ENCODE peak calls at places on chromosomes 3 and 15, in four cellular contexts. One of them, this sample, is unnamed.

GRCh38 chr3:14605070-14605469 is 46.5 kb upstream of the CCDC174 start:
- DNase-seq in sigmoid colon: no peak
- DNase-seq in tibial nerve: no peak
- DNase-seq in A549: peak; percentile 56
- DNase-seq in this sample: no peak

GRCh38 chr3:59908280-59908679 is 858.5 kb upstream of the CFAP20DC start:
- DNase-seq in sigmoid colon: no peak
- DNase-seq in tibial nerve: no peak
- DNase-seq in A549: no peak
- DNase-seq in this sample: no peak

GRCh38 chr3:152309031-152309430 is 40.3 kb downstream of the MBNL1 start:
- DNase-seq in sigmoid colon: no peak
- DNase-seq in tibial nerve: no peak
- DNase-seq in A549: no peak
- DNase-seq in this sample: no peak

GRCh38 chr15:90271459-90272166 is 6.1 kb downstream of the NGRN start:
- DNase-seq in sigmoid colon: no peak
- DNase-seq in tibial nerve: no peak
- DNase-seq in A549: no peak
- DNase-seq in this sample: no peak

GRCh38 chr3:100106531-100107155 is 7.7 kb downstream of the FILIP1L start:
- DNase-seq in sigmoid colon: no peak
- DNase-seq in tibial nerve: no peak
- DNase-seq in A549: no peak
- DNase-seq in this sample: no peak

GRCh38 chr3:100002599-100003350 is 111.5 kb downstream of the FILIP1L start:
- DNase-seq in sigmoid colon: peak; percentile 60
- DNase-seq in tibial nerve: no peak
- DNase-seq in A549: peak; percentile 82
- DNase-seq in this sample: no peak

GRCh38 chr3:30944124-30944523 is 49.7 kb upstream of the GADL1 start:
- DNase-seq in sigmoid colon: no peak
- DNase-seq in tibial nerve: no peak
- DNase-seq in A549: no peak
- DNase-seq in this sample: no peak

GRCh38 chr15:62165793-62166380 is 802 bp upstream of the C2CD4B start:
- DNase-seq in sigmoid colon: no peak
- DNase-seq in tibial nerve: no peak
- DNase-seq in A549: no peak
- DNase-seq in this sample: no peak

GRCh38 chr3:9731206-9732079 is at the start of gene BRPF1:
- DNase-seq in sigmoid colon: peak; percentile 100
- DNase-seq in tibial nerve: peak; percentile 100
- DNase-seq in A549: peak; percentile 99
- DNase-seq in this sample: peak; percentile 99
- TF ChIP-seq POLR2A in sigmoid colon: peak; percentile 47
- TF ChIP-seq POLR2A in tibial nerve: peak; percentile 33
- TF ChIP-seq POLR2A in A549: peak; percentile 63
- TF ChIP-seq POLR2A in this sample: peak; percentile 51

GRCh38 chr15:83323296-83323711 is 38.8 kb upstream of the BNC1 start:
- DNase-seq in sigmoid colon: no peak
- DNase-seq in tibial nerve: no peak
- DNase-seq in A549: peak; percentile 95
- DNase-seq in this sample: no peak
- H3K27ac ChIP-seq in sigmoid colon: no peak overlapping the region
- H3K27ac ChIP-seq in tibial nerve: no peak overlapping the region
- H3K27ac ChIP-seq in A549: peak overlapping the region; percentile 76
- H3K27ac ChIP-seq in this sample: no peak overlapping the region

GRCh38 chr3:167735233-167736107 is at the start of gene SERPINI1:
- DNase-seq in sigmoid colon: peak; percentile 94
- DNase-seq in tibial nerve: peak; percentile 68
- DNase-seq in A549: peak; percentile 85
- DNase-seq in this sample: peak; percentile 85
- TF ChIP-seq POLR2A in sigmoid colon: no peak
- TF ChIP-seq POLR2A in tibial nerve: peak; percentile 55
- TF ChIP-seq POLR2A in A549: peak; percentile 68
- TF ChIP-seq POLR2A in this sample: peak; percentile 28

GRCh38 chr3:55716044-55716443 is 228.9 kb upstream of the WNT5A start:
- DNase-seq in sigmoid colon: no peak
- DNase-seq in tibial nerve: no peak
- DNase-seq in A549: no peak
- DNase-seq in this sample: no peak
- H3K27ac ChIP-seq in sigmoid colon: no peak overlapping the region
- H3K27ac ChIP-seq in tibial nerve: no peak overlapping the region
- H3K27ac ChIP-seq in A549: no peak overlapping the region
- H3K27ac ChIP-seq in this sample: no peak overlapping the region

GRCh38 chr3:9361691-9362388 is 1.0 kb upstream of the THUMPD3 start:
- DNase-seq in sigmoid colon: no peak
- DNase-seq in tibial nerve: no peak
- DNase-seq in A549: no peak
- DNase-seq in this sample: no peak

GRCh38 chr3:9362731-9363530 is at the start of gene THUMPD3:
- DNase-seq in sigmoid colon: peak; percentile 92
- DNase-seq in tibial nerve: peak; percentile 78
- DNase-seq in A549: peak; percentile 95
- DNase-seq in this sample: peak; percentile 85
- TF ChIP-seq POLR2A in sigmoid colon: peak; percentile 71
- TF ChIP-seq POLR2A in tibial nerve: peak; percentile 60
- TF ChIP-seq POLR2A in A549: peak; percentile 88
- TF ChIP-seq POLR2A in this sample: peak; percentile 67

This sample was measured in ovary.